ENCODE peak calls at places on chromosomes 2 and 18, in six cellular contexts. R is body of pancreas, T is left ventricle myocardium inferior, C is Peyer's patch, B is SK-N-SH, M is heart left ventricle. S is an unnamed sample. For H3K4me1, the result is how much of the 10 kb centered on the place peaks cover.

GRCh38 chr2:164843346-164843841 is 1.8 kb upstream of the COBLL1 start:
- DNase-seq in R (no peak), T (no peak), C (no peak), B (no peak), M (no peak), S (no peak)

GRCh38 chr2:241666627-241667400 is 19.8 kb downstream of the DTYMK start:
- DNase-seq in R (no peak), T (no peak), C (no peak), B (peak), M (no peak), S (no peak)

GRCh38 chr18:48080546-48080945 is 150.1 kb upstream of the SMAD2 start:
- DNase-seq in R (no peak), T (no peak), C (no peak), B (no peak), M (no peak), S (no peak)

GRCh38 chr2:237281900-237282306 is 132.1 kb downstream of the COL6A3 start:
- DNase-seq in R (no peak), T (no peak), C (no peak), B (no peak), M (no peak), S (no peak)

GRCh38 chr2:106195456-106195855 is 1.4 kb upstream of the UXS1 start:
- DNase-seq in R (no peak), T (no peak), C (no peak), B (no peak), M (no peak), S (no peak)

GRCh38 chr2:99066075-99066557 is 75.4 kb upstream of the C2orf15 start:
- DNase-seq in R (peak), T (no peak), C (no peak), B (peak), M (no peak), S (no peak)

GRCh38 chr2:56292966-56293365 is 109.2 kb downstream of the CCDC85A start:
- DNase-seq in R (no peak), T (no peak), C (no peak), B (no peak), M (no peak), S (no peak)

GRCh38 chr18:39491408-39491807 is 1925.8 kb upstream of the CELF4 start:
- DNase-seq in R (no peak), T (no peak), C (no peak), B (no peak), M (no peak), S (no peak)

GRCh38 chr2:222915092-222915957 is 54.5 kb downstream of the ACSL3 start:
- DNase-seq in R (no peak), T (no peak), C (no peak), B (no peak), M (no peak), S (no peak)

GRCh38 chr2:136141510-136142154 is 23.7 kb upstream of the CXCR4 start:
- DNase-seq in R (peak), T (no peak), C (no peak), B (peak), M (no peak), S (no peak)

GRCh38 chr18:6488956-6489355 is 74.2 kb upstream of the L3MBTL4 start:
- DNase-seq in R (no peak), T (no peak), C (no peak), B (no peak), M (no peak), S (no peak)

GRCh38 chr2:42928161-42928691 is 135.8 kb upstream of the HAAO start:
- DNase-seq in R (peak), T (no peak), C (no peak), B (no peak), M (no peak), S (no peak)

GRCh38 chr2:42927334-42928160 is 135.2 kb upstream of the HAAO start:
- DNase-seq in R (peak), T (peak), C (no peak), B (no peak), M (peak), S (no peak)

GRCh38 chr2:42924436-42924897 is 132.1 kb upstream of the HAAO start:
- DNase-seq in R (no peak), T (no peak), C (no peak), B (no peak), M (no peak), S (no peak)

GRCh38 chr2:42925742-42926437 is 133.5 kb upstream of the HAAO start:
- DNase-seq in R (peak), T (no peak), C (no peak), B (no peak), M (no peak), S (no peak)

DNA sequence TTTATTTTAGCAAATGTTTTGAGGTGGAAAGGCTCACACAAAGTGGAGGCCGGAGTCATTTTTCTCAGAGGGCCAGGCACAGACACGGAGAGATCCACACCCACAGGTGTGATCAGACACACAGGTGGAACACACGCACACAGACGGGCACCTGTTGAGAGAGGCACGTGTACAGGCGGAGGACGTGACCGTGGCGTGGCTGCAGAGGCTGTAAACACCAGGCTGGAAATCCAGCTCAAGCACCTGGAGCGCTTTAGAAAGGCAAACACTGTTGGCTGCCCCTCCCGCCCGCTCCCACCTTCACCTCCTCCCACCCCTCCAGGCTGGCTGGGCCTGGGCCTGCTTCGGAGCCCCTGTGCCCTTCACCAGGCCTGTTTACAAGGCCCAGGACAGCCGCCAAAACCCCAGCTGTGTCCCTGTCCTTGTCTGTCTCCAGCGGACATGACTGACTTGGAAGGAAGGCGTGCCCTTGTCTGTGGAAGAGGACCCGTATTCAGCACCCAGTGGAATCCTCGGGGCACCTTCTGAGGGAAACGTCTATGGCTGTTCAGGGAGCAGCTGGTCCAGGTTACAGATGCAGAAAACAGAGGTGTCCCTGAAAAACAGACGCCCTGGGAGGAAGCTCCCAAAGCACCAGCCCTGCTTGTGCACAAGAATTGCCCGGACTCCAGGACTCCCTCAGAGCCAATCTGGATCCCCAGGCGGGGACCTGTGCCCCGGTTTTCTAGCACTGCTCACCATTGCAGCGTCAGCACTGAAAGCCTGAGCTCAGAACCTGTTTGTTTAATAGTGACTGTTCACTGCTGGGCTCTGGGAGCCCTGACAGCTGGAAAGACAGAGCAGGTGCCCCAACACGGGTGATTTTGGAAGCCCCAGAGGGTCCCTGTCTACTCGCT is 134.3 kb upstream of the HAAO start:
- DNase-seq in R (peak), T (no peak), C (peak), B (no peak), M (no peak), S (no peak)
- H3K27ac ChIP-seq in R (peak), T (peak), C (peak), B (peak), M (peak), S (peak)

GRCh38 chr2:238509151-238509820 is 82.6 kb downstream of the ASB1 start:
- DNase-seq in R (no peak), T (no peak), C (peak), B (no peak), M (no peak), S (no peak)
- H3K4me1 ChIP-seq in R (under half), T (under half), C (under half), B (under half), M (under half), S (under half)

DNA sequence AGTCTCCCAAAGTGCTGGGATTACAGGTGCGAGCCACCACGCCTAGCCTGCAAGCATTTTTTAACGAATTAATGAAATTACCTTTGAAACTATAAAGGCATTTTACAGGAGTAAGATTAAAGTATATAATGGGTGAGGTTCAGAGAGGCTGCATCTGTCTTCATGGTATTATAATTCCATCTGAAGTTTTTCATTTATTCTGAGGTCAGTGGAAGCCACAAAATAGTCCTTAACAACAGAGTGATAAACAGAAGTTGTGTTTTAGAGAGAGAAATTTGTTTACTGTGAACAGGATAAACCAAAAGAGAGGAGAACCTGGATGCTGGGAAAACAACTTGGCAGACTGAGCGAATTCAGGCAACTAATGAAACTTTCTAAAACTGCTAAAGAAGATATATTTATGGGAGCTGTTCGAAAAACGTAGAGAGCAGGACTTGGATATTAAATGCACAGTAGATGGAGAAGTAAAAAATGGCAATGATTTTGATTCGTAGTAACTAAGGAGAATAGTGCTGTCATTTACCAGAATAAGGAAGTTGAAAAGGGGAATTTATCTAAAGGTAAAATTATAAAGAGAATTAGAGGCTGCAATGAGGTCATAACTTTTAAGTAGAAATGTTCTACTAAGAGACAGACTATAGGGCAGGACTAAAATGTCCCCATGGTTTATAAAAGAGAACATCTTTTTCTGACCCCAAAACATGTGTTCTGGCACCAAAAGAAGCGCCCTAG is 37.9 kb upstream of the ITGA4 start:
- DNase-seq in R (no peak), T (no peak), C (no peak), B (no peak), M (no peak), S (no peak)
- H3K4me3 ChIP-seq in R (no peak), T (no peak), C (no peak), B (no peak), M (no peak), S (no peak)

DNA sequence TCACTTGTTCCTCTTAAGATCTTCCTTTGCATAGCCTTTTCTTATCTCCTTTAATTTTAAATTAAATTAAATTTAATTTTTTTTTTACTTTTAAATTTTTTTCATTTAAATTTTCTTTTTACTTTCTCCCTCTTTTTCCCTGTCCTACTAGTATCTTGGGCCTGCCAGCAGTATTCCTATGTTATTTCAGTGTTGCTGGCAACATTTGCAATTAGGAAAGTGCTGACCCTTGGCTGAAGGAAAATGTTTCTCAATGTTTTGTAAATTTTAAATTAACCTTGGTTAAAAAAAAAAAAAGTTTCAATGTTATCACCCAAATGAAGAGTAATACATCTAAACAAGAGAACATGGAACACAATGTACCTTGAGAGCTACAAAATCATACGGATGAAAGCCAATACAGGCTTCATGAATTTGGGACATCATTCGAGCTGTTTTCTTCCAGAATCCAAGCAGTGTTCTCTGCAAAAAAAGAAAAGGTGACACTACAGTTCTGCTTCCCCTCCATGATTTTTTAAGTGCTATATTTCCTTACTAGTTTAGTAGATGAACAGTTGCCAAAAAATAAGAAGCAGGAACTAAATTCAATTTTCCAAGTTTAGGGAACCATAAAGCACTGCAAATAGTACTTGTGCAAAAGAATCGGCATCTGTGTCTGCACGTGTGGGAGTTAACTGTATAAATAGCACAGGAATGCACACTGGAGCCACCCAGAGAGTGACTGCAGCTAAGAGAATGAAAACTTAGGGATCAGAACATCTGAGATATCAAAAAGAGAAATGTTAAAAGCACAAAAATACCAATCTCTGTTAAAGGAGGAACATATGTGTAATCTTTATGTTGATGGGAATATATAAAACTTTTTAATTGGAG is 55.8 kb downstream of the ICA1L start:
- DNase-seq in R (no peak), T (no peak), C (no peak), B (no peak), M (no peak), S (no peak)
- H3K27ac ChIP-seq in R (no peak), T (peak), C (no peak), B (no peak), M (no peak), S (peak)

GRCh38 chr2:216346781-216347180 is 25.5 kb downstream of the MARCHF4 start:
- DNase-seq in R (no peak), T (no peak), C (no peak), B (no peak), M (no peak), S (no peak)
- H3K4me1 ChIP-seq in R (under half), T (under half), C (under half), B (under half), M (under half), S (under half)

GRCh38 chr2:65018141-65018582 is 29.0 kb downstream of the SLC1A4 start:
- DNase-seq in R (no peak), T (peak), C (no peak), B (no peak), M (peak), S (no peak)

GRCh38 chr2:65017335-65017734 is 28.1 kb downstream of the SLC1A4 start:
- DNase-seq in R (peak), T (no peak), C (peak), B (no peak), M (peak), S (no peak)

GRCh38 chr2:65015731-65016130 is 26.5 kb downstream of the SLC1A4 start:
- DNase-seq in R (no peak), T (no peak), C (no peak), B (no peak), M (no peak), S (no peak)

GRCh38 chr2:65019010-65019409 is 29.8 kb downstream of the SLC1A4 start:
- DNase-seq in R (no peak), T (no peak), C (no peak), B (no peak), M (no peak), S (no peak)

GRCh38 chr2:65016789-65017188 is 27.6 kb downstream of the SLC1A4 start:
- DNase-seq in R (no peak), T (no peak), C (no peak), B (no peak), M (no peak), S (no peak)
- H3K4me3 ChIP-seq in R (no peak), T (no peak), C (no peak), B (no peak), M (no peak), S (no peak)

GRCh38 chr2:233034091-233034882 is 1.8 kb downstream of the NEU2 start:
- DNase-seq in R (no peak), T (no peak), C (no peak), B (no peak), M (no peak), S (no peak)
- H3K27ac ChIP-seq in R (no peak), T (no peak), C (no peak), B (no peak), M (no peak), S (no peak)

GRCh38 chr18:23855721-23856120 is 158.8 kb upstream of the TTC39C start:
- DNase-seq in R (no peak), T (no peak), C (no peak), B (no peak), M (no peak), S (no peak)
- H3K4me1 ChIP-seq in R (under half), T (under half), C (under half), B (under half), M (under half), S (under half)